ENCODE peak calls at places on chromosomes 1 and 21, in four cellular contexts. Q, O, W and M are unnamed samples.

GRCh38 chr1:47592296-47592975 is 154.6 kb downstream of the FOXD2 start:
- DNase-seq in Q (no peak), W (no peak), O (no peak), M (no peak)

GRCh38 chr1:68141079-68141800 is 90.8 kb upstream of the DIRAS3 start:
- DNase-seq in Q (no peak), O (peak), W (no peak), M (no peak)

GRCh38 chr21:38813143-38813542 is 7.4 kb downstream of the ETS2 start:
- DNase-seq in W (no peak), Q (no peak), O (no peak), M (no peak)

GRCh38 chr1:204837440-204838084 is 33.1 kb upstream of the NFASC start:
- DNase-seq in W (no peak), Q (no peak), O (peak), M (peak)

GRCh38 chr1:49106438-49106837 is 329.7 kb upstream of the BEND5 start:
- DNase-seq in W (no peak), O (no peak), Q (no peak), M (no peak)

GRCh38 chr1:109769335-109770078 is 5.8 kb upstream of the EPS8L3 start:
- DNase-seq in O (peak), W (no peak), Q (no peak), M (no peak)

GRCh38 chr21:44370027-44370735 is 16.8 kb downstream of the TRPM2 start:
- DNase-seq in W (no peak), Q (no peak), O (peak), M (no peak)

GRCh38 chr1:86429122-86429725 is 5.3 kb downstream of the CLCA2 start:
- DNase-seq in O (no peak), W (no peak), Q (no peak), M (no peak)

GRCh38 chr1:244211559-244211944 is 160.5 kb downstream of the ZBTB18 start:
- DNase-seq in O (no peak), Q (no peak), W (no peak), M (no peak)

GRCh38 chr1:62356257-62356835 is 37.1 kb upstream of the KANK4 start:
- DNase-seq in W (no peak), Q (no peak), O (peak), M (peak)

GRCh38 chr1:112807117-112807516 is 92.0 kb upstream of the PPM1J start:
- DNase-seq in Q (no peak), W (no peak), O (no peak), M (no peak)

GRCh38 chr1:9235123-9235513 is 544 bp downstream of the H6PD start:
- DNase-seq in O (peak), W (no peak), Q (no peak), M (peak)

GRCh38 chr1:2213576-2214505 is 14.3 kb upstream of the SKI start:
- DNase-seq in O (peak), Q (no peak), W (no peak), M (no peak)

GRCh38 chr1:212237651-212238050 is 47.6 kb upstream of the PPP2R5A start:
- DNase-seq in W (no peak), O (no peak), Q (peak), M (peak)

GRCh38 chr1:175152006-175152652 is 40.4 kb downstream of the KIAA0040 start:
- DNase-seq in Q (peak), O (peak), W (peak), M (peak)

GRCh38 chr1:11802616-11802972 is 3.2 kb downstream of the MTHFR start:
- DNase-seq in O (no peak), Q (no peak), W (no peak), M (no peak)

GRCh38 chr1:112698366-112699310 is 8.3 kb downstream of the RHOC start:
- DNase-seq in O (no peak), W (no peak), Q (no peak), M (no peak)

GRCh38 chr1:152768847-152769533 is 6.0 kb upstream of the LCE1F start:
- DNase-seq in Q (no peak), W (no peak), O (no peak), M (no peak)

GRCh38 chr1:115469703-115470476 is 131.8 kb upstream of the NGF start:
- DNase-seq in W (no peak), Q (peak), O (peak), M (peak)

GRCh38 chr1:224118688-224119087 is 4.8 kb downstream of the FBXO28 start:
- DNase-seq in Q (no peak), O (no peak), W (no peak), M (no peak)

GRCh38 chr1:34831721-34832246 is 27.8 kb downstream of the SMIM12 start:
- DNase-seq in O (no peak), Q (no peak), W (no peak), M (no peak)

GRCh38 chr1:28326980-28327379 is 1.9 kb upstream of the MED18 start:
- DNase-seq in Q (no peak), W (no peak), O (no peak), M (no peak)

GRCh38 chr1:150513275-150513885 is 2.2 kb upstream of the FALEC start:
- DNase-seq in Q (no peak), W (no peak), O (no peak), M (no peak)

GRCh38 chr21:43306391-43306790 is 120.5 kb downstream of the SIK1 start:
- DNase-seq in O (no peak), W (no peak), Q (no peak), M (no peak)

GRCh38 chr1:40703316-40703715 is 11.8 kb downstream of the NFYC start:
- DNase-seq in W (no peak), O (peak), Q (no peak), M (no peak)

GRCh38 chr1:242140871-242141270 is 142.0 kb upstream of the MAP1LC3C start:
- DNase-seq in Q (no peak), W (no peak), O (no peak), M (no peak)

GRCh38 chr1:55048453-55049270 is 9.3 kb downstream of the PCSK9 start:
- DNase-seq in O (no peak), W (no peak), Q (no peak), M (no peak)

GRCh38 chr1:33142483-33143065 is 39.3 kb downstream of the TRIM62 start:
- DNase-seq in W (no peak), Q (no peak), O (no peak), M (no peak)

GRCh38 chr1:170623171-170623570 is 40.8 kb upstream of the PRRX1 start:
- DNase-seq in O (peak), W (no peak), Q (no peak), M (no peak)

GRCh38 chr1:86557739-86558138 is 10.9 kb downstream of the CLCA4 start:
- DNase-seq in Q (no peak), W (no peak), O (no peak), M (no peak)

GRCh38 chr1:84550826-84551225 is 23.4 kb downstream of the CTBS start:
- DNase-seq in O (no peak), W (no peak), Q (no peak), M (no peak)

GRCh38 chr1:179883040-179883501 is 986 bp downstream of the TOR1AIP1 start:
- DNase-seq in Q (no peak), W (no peak), O (peak), M (peak)